ENCODE peak calls at places on chromosomes 7 and 10, in six cellular contexts. N, A, Y, R, E and P are unnamed samples.
A peak's percentile ranks its signal among the peaks of the same experiment; 100 is the strongest.

GRCh38 chr7:13920053-13920697 is 69.3 kb downstream of the ETV1 start:
- DNase-seq in A (no peak), N (peak; percentile 100), R (no peak), Y (no peak), E (peak; percentile 74), P (peak; percentile 92)

GRCh38 chr10:94320285-94320914 is 42.3 kb downstream of the NOC3L start:
- DNase-seq in Y (peak; percentile 12), R (peak; percentile 75), N (no peak), A (no peak), E (peak; percentile 32), P (no peak)

GRCh38 chr7:11699666-11700065 is 132.3 kb downstream of the THSD7A start:
- DNase-seq in E (no peak), N (no peak), Y (no peak), R (no peak), A (no peak), P (no peak)

GRCh38 chr7:106597751-106598619 is 63.0 kb downstream of the CCDC71L start:
- DNase-seq in R (no peak), Y (no peak), E (no peak), N (no peak), A (no peak), P (no peak)

GRCh38 chr7:47885309-47886000 is 62.8 kb downstream of the PKD1L1 start:
- DNase-seq in N (no peak), Y (no peak), E (no peak), A (no peak), R (no peak), P (no peak)

GRCh38 chr7:28347964-28348363 is 64.4 kb upstream of the CREB5 start:
- DNase-seq in Y (no peak), R (no peak), E (no peak), N (peak; percentile 68), A (no peak), P (peak; percentile 26)

GRCh38 chr10:127649642-127650041 is 87.3 kb upstream of the FOXI2 start:
- DNase-seq in R (no peak), Y (no peak), E (no peak), N (no peak), A (no peak), P (no peak)

GRCh38 chr7:47627580-47628283 is 45.8 kb upstream of the TNS3 start:
- DNase-seq in Y (no peak), E (no peak), A (no peak), N (no peak), R (no peak), P (no peak)

GRCh38 chr7:42831051-42831952 is 80.6 kb downstream of the C7orf25 start:
- DNase-seq in Y (no peak), R (no peak), A (no peak), N (peak; percentile 26), E (no peak), P (no peak)

GRCh38 chr7:46024263-46024916 is 103.3 kb upstream of the IGFBP3 start:
- DNase-seq in Y (no peak), E (no peak), A (no peak), R (no peak), N (peak; percentile 12), P (no peak)

GRCh38 chr10:17122052-17122451 is 7.6 kb downstream of the CUBN start:
- DNase-seq in N (no peak), E (no peak), Y (no peak), R (no peak), A (no peak), P (no peak)